ENCODE peak calls at places on chromosome 12, in ten cellular contexts. F is A172; U is adipocyte; L is iPS-NIHi11; R is heart left ventricle; K is activated T-cell treated with anti-CD3 and anti-CD28 coated beads, Interleukin-2, amount 50 U/mL, for 1 hour; I is NCI-H1694; W is transverse colon; V is cardiac fibroblast; O is left kidney. H is an unnamed sample.

GRCh38 chr12:94561943-94562411 is 88.4 kb downstream of the TMCC3 start:
- DNase-seq in F (peak), U (no peak), L (no peak), R (no peak), K (no peak), I (no peak), W (peak), V (no peak), O (peak), H (no peak)

GRCh38 chr12:56241424-56242205 is 11.8 kb downstream of the SLC39A5 start:
- DNase-seq in F (no peak), U (no peak), L (no peak), R (peak), K (no peak), I (no peak), W (no peak), V (no peak), O (no peak), H (no peak)

GRCh38 chr12:104182144-104182543 is 33.4 kb upstream of the TXNRD1 start:
- DNase-seq in F (no peak), U (peak), L (no peak), R (peak), K (no peak), I (no peak), W (peak), V (peak), O (no peak), H (no peak)

GRCh38 chr12:19031032-19031431 is 98.5 kb upstream of the PLEKHA5 start:
- DNase-seq in F (peak), U (peak), L (no peak), R (no peak), K (no peak), I (no peak), W (no peak), V (peak), O (no peak), H (no peak)

GRCh38 chr12:2198088-2198501 is 145.3 kb downstream of the CACNA1C start:
- DNase-seq in F (peak), U (peak), L (peak), R (no peak), K (no peak), I (no peak), W (no peak), V (peak), O (peak), H (no peak)

GRCh38 chr12:132700212-132700913 is 10.3 kb upstream of the PGAM5 start:
- DNase-seq in F (peak), U (peak), L (no peak), R (no peak), K (no peak), I (no peak), W (no peak), V (peak), O (no peak), H (no peak)

GRCh38 chr12:102479099-102479887 is 1.1 kb downstream of the IGF1 start:
- DNase-seq in F (no peak), U (peak), L (no peak), R (no peak), K (no peak), I (no peak), W (peak), V (no peak), O (no peak), H (no peak)

GRCh38 chr12:122515275-122515674 is 11.5 kb downstream of the RSRC2 start:
- DNase-seq in F (no peak), U (no peak), L (no peak), R (no peak), K (no peak), I (no peak), W (no peak), V (no peak), O (no peak), H (no peak)

GRCh38 chr12:53325539-53326061 is 4.2 kb upstream of the AAAS start:
- DNase-seq in F (no peak), U (peak), L (peak), R (peak), K (peak), I (no peak), W (peak), V (no peak), O (peak), H (no peak)

GRCh38 chr12:14910090-14910915 is 24.6 kb upstream of the MGP start:
- DNase-seq in F (peak), U (no peak), L (no peak), R (no peak), K (no peak), I (no peak), W (no peak), V (peak), O (no peak), H (no peak)

GRCh38 chr12:107661830-107662229 is 23.8 kb upstream of the PWP1 start:
- DNase-seq in F (no peak), U (no peak), L (no peak), R (no peak), K (no peak), I (no peak), W (no peak), V (no peak), O (no peak), H (no peak)

GRCh38 chr12:122732611-122733010 is 2.0 kb upstream of the HCAR1 start:
- DNase-seq in F (no peak), U (no peak), L (no peak), R (no peak), K (no peak), I (no peak), W (no peak), V (no peak), O (no peak), H (no peak)

GRCh38 chr12:79848321-79848720 is 86.6 kb downstream of the PPP1R12A start:
- DNase-seq in F (no peak), U (no peak), L (no peak), R (no peak), K (no peak), I (no peak), W (no peak), V (peak), O (peak), H (no peak)

GRCh38 chr12:11460343-11461023 is 65.1 kb upstream of the PRB2 start:
- DNase-seq in F (no peak), U (peak), L (no peak), R (no peak), K (no peak), I (no peak), W (no peak), V (no peak), O (no peak), H (no peak)

GRCh38 chr12:78361683-78362082 is 502.9 kb upstream of the SYT1 start:
- DNase-seq in F (no peak), U (no peak), L (no peak), R (no peak), K (no peak), I (no peak), W (no peak), V (no peak), O (no peak), H (no peak)

H was measured in NCI-H2171.